ENCODE peak calls at places on chromosomes 16 and 17, in eight cellular contexts. Q is left cardiac atrium; W is H54; B is dorsolateral prefrontal cortex; V is stimulated activated CD4-positive, alpha-beta T cell treated with anti-CD3 and anti-CD28 coated beads, Interleukin-1b, Interleukin-23, amount 100 ng/mL, for 24 hours; H is kidney glomerular epithelial cell; S is M059J; L is AG09309. J is an unnamed sample.
A peak's percentile ranks its signal among the peaks of the same experiment; 100 is the strongest.

GRCh38 chr17:60169921-60170817 is 20.4 kb downstream of the CA4 start:
- DNase-seq in Q (peak; percentile 41), W (no peak), B (no peak), V (no peak), H (no peak), S (peak; percentile 29), L (peak; percentile 18), J (peak; percentile 36)

GRCh38 chr17:58513913-58514794 is at the start of gene MTMR4:
- DNase-seq in Q (peak; percentile 84), W (peak; percentile 88), B (peak; percentile 85), V (peak; percentile 69), H (peak; percentile 61), S (peak; percentile 69), L (no peak), J (peak; percentile 39)

GRCh38 chr17:31094600-31095238 is at the start of gene NF1:
- DNase-seq in Q (peak; percentile 97), W (peak; percentile 80), B (peak; percentile 96), V (peak; percentile 76), H (peak; percentile 84), S (peak; percentile 95), L (peak; percentile 73), J (peak; percentile 82)

GRCh38 chr16:86929149-86929871 is 351.0 kb downstream of the FOXL1 start:
- DNase-seq in Q (peak; percentile 83), W (peak; percentile 93), B (no peak), V (no peak), H (no peak), S (peak; percentile 76), L (no peak), J (no peak)

GRCh38 chr17:43979671-43980070 is 24.8 kb upstream of the NAGS start:
- DNase-seq in Q (no peak), W (no peak), B (no peak), V (no peak), H (no peak), S (no peak), L (no peak), J (no peak)

GRCh38 chr16:89378947-89379771 is 111.2 kb downstream of the ANKRD11 start:
- DNase-seq in Q (no peak), W (no peak), B (no peak), V (no peak), H (peak; percentile 44), S (no peak), L (no peak), J (peak; percentile 32)

GRCh38 chr16:84599528-84600202 is 18.2 kb downstream of the COTL1 start:
- DNase-seq in Q (peak; percentile 68), W (peak; percentile 75), B (peak; percentile 68), V (peak; percentile 57), H (peak; percentile 75), S (peak; percentile 78), L (peak; percentile 60), J (peak; percentile 90)

GRCh38 chr17:66165537-66166123 is 26.3 kb downstream of the CEP112 start:
- DNase-seq in Q (no peak), W (peak; percentile 61), B (no peak), V (no peak), H (peak; percentile 39), S (peak; percentile 51), L (peak; percentile 35), J (peak; percentile 53)

GRCh38 chr16:75248142-75248535 is 3.3 kb downstream of the BCAR1 start:
- DNase-seq in Q (peak; percentile 66), W (no peak), B (peak; percentile 71), V (no peak), H (no peak), S (no peak), L (no peak), J (no peak)

GRCh38 chr16:68289621-68290329 is 21.0 kb downstream of the SLC7A6OS start:
- DNase-seq in Q (no peak), W (no peak), B (no peak), V (no peak), H (no peak), S (peak; percentile 79), L (peak; percentile 23), J (no peak)

GRCh38 chr16:85729907-85730465 is 20.9 kb downstream of the C16orf74 start:
- DNase-seq in Q (no peak), W (no peak), B (no peak), V (no peak), H (no peak), S (no peak), L (no peak), J (no peak)

GRCh38 chr17:18039535-18040286 is 503 bp downstream of the GID4 start:
- DNase-seq in Q (peak; percentile 35), W (peak; percentile 64), B (no peak), V (no peak), H (no peak), S (peak; percentile 43), L (no peak), J (no peak)

J was measured in renal cortical epithelial cell.